ENCODE peak calls at places on chromosomes 7 and 10, in nine cellular contexts. J is HCT116, T is thyroid gland, G is sigmoid colon, S is tibial nerve, D is Peyer's patch, Z is A549, C is suprapubic skin, V is K562. R is an unnamed sample. For H3K4me1, the result is how much of the 10 kb centered on the place peaks cover.

GRCh38 chr10:91163709-91164474 is 56.6 kb upstream of the PCGF5 start:
- DNase-seq in T (peak), J (peak), G (peak), V (peak), Z (peak), D (peak), S (peak), C (peak), R (peak)

GRCh38 chr10:19200211-19200610 is 151.6 kb downstream of the MALRD1 start:
- DNase-seq in T (no peak), G (no peak), J (no peak), S (no peak), V (no peak), C (no peak), D (no peak), Z (no peak), R (no peak)

GRCh38 chr7:25857376-25858067 is 294.5 kb upstream of the NFE2L3 start:
- DNase-seq in Z (peak), S (no peak), C (no peak), D (peak), T (no peak), J (no peak), G (peak), V (peak), R (no peak)

GRCh38 chr7:47253650-47254080 is 328.2 kb downstream of the TNS3 start:
- DNase-seq in J (peak), S (no peak), D (no peak), V (peak), G (peak), T (peak), Z (peak), C (no peak), R (peak)

GRCh38 chr7:85090138-85090537 is 96.7 kb downstream of the SEMA3D start:
- DNase-seq in Z (no peak), T (no peak), C (no peak), S (no peak), J (no peak), V (no peak), G (peak), D (no peak), R (peak)

GRCh38 chr7:120733143-120733542 is 124.8 kb downstream of the TSPAN12 start:
- DNase-seq in D (no peak), Z (peak), J (peak), G (no peak), V (no peak), S (no peak), C (no peak), T (no peak), R (no peak)

GRCh38 chr10:117720931-117721826 is 178.6 kb downstream of the EMX2 start:
- DNase-seq in J (no peak), V (no peak), T (no peak), S (no peak), D (no peak), Z (no peak), C (no peak), G (no peak), R (no peak)

GRCh38 chr10:49158915-49159314 is 25.1 kb upstream of the FAM170B start:
- DNase-seq in C (no peak), V (no peak), G (no peak), T (no peak), D (no peak), S (no peak), J (no peak), Z (no peak), R (no peak)

GRCh38 chr10:72367301-72367970 is 12.7 kb upstream of the DNAJB12 start:
- DNase-seq in C (no peak), G (no peak), Z (no peak), V (no peak), J (no peak), T (no peak), S (no peak), D (no peak), R (no peak)

GRCh38 chr10:102405632-102406031 is 10.1 kb downstream of the NFKB2 start:
- DNase-seq in C (no peak), D (no peak), G (no peak), V (no peak), S (no peak), T (no peak), J (no peak), Z (no peak), R (no peak)

GRCh38 chr10:114879541-114880158 is 58.1 kb downstream of the FHIP2A start:
- DNase-seq in C (no peak), V (peak), T (peak), D (no peak), Z (peak), S (no peak), J (peak), G (no peak), R (peak)

GRCh38 chr7:101896312-101896711 is 78.9 kb downstream of the CUX1 start:
- DNase-seq in S (no peak), J (no peak), D (no peak), T (no peak), Z (no peak), V (no peak), C (no peak), G (no peak), R (no peak)

GRCh38 chr7:101899616-101900015 is 82.2 kb downstream of the CUX1 start:
- DNase-seq in T (peak), V (no peak), J (no peak), G (no peak), D (no peak), Z (no peak), S (no peak), C (no peak), R (no peak)

GRCh38 chr7:101901661-101902491 is 84.5 kb downstream of the CUX1 start:
- DNase-seq in S (no peak), J (no peak), Z (no peak), T (no peak), D (no peak), G (no peak), C (no peak), V (no peak), R (no peak)

GRCh38 chr7:101900103-101900502 is 82.7 kb downstream of the CUX1 start:
- DNase-seq in S (no peak), T (peak), Z (no peak), C (no peak), G (peak), J (no peak), V (no peak), D (no peak), R (peak)

GRCh38 chr7:101898019-101898575 is 80.7 kb downstream of the CUX1 start:
- DNase-seq in Z (no peak), D (no peak), S (no peak), C (no peak), G (peak), V (no peak), T (peak), J (no peak), R (no peak)
- H3K4me1 ChIP-seq in Z (under half), D (under half), S (under half), C (under half), G (half or more), V (under half), T (under half), J (under half), R (half or more)

DNA sequence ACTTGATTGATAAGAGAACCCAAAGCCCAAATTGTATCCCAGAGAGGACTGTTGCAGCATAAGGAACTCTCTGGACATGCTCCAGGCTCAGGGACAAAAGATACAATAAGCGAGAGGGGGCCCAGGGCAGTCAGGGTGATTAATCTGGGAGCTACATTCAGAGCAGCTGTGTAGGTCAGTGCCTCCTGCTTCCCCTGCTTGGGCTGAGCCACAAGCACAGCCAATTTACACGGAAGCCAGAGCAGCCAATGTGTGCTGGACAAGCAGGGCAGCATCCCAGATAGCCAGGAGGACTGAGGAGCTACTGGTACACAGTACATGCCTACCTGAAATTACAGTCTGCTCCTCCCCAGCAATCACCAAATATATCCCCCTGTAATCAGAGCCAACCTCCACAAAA is 24.3 kb downstream of the MYPN start:
- DNase-seq in Z (no peak), G (no peak), J (no peak), T (no peak), V (no peak), S (no peak), D (no peak), C (no peak), R (peak)
- TF ChIP-seq POLR2A in Z (no peak), G (no peak), J (no peak), T (no peak), V (no peak), S (no peak), D (no peak), C (no peak), R (no peak)

GRCh38 chr7:94396044-94396443 is 1.3 kb downstream of the COL1A2 start:
- DNase-seq in C (no peak), D (no peak), T (no peak), Z (no peak), S (no peak), V (peak), J (no peak), G (no peak), R (no peak)

GRCh38 chr7:94394058-94394398 is 667 bp upstream of the COL1A2 start:
- DNase-seq in V (peak), D (no peak), C (peak), Z (no peak), S (no peak), T (peak), G (peak), J (no peak), R (peak)

GRCh38 chr7:94395141-94396041 is 696 bp downstream of the COL1A2 start:
- DNase-seq in D (no peak), V (peak), G (peak), T (peak), C (no peak), Z (peak), J (peak), S (peak), R (peak)

GRCh38 chr7:94393251-94393758 is 1.4 kb upstream of the COL1A2 start:
- DNase-seq in T (no peak), V (no peak), J (no peak), D (no peak), G (no peak), S (peak), C (no peak), Z (no peak), R (no peak)

GRCh38 chr7:94394399-94395140 is at the start of gene COL1A2:
- DNase-seq in D (peak), J (no peak), V (no peak), G (peak), C (peak), S (peak), Z (no peak), T (peak), R (peak)
- H3K27ac ChIP-seq in D (peak), J (no peak), V (no peak), G (peak), C (peak), S (peak), Z (peak), T (peak), R (peak)

GRCh38 chr7:71538210-71538609 is 406.3 kb downstream of the GALNT17 start:
- DNase-seq in J (no peak), S (no peak), T (peak), G (no peak), D (no peak), Z (no peak), C (no peak), V (no peak), R (no peak)
- H3K4me1 ChIP-seq in J (under half), S (under half), T (under half), G (under half), D (under half), Z (under half), C (under half), V (under half), R (under half)

GRCh38 chr10:100106865-100107264 is 25.2 kb upstream of the CPN1 start:
- DNase-seq in C (no peak), V (no peak), S (no peak), Z (no peak), G (no peak), J (no peak), T (no peak), D (no peak), R (no peak)

GRCh38 chr10:100103581-100103980 is 21.9 kb upstream of the CPN1 start:
- DNase-seq in C (no peak), G (no peak), V (no peak), T (no peak), J (no peak), S (no peak), Z (no peak), D (no peak), R (no peak)

GRCh38 chr10:100101526-100102076 is 19.9 kb upstream of the CPN1 start:
- DNase-seq in T (no peak), Z (no peak), C (no peak), V (no peak), J (no peak), G (no peak), S (no peak), D (no peak), R (no peak)

GRCh38 chr10:100104300-100104699 is 22.6 kb upstream of the CPN1 start:
- DNase-seq in D (no peak), J (no peak), C (no peak), V (no peak), Z (no peak), S (no peak), G (no peak), T (no peak), R (no peak)

DNA sequence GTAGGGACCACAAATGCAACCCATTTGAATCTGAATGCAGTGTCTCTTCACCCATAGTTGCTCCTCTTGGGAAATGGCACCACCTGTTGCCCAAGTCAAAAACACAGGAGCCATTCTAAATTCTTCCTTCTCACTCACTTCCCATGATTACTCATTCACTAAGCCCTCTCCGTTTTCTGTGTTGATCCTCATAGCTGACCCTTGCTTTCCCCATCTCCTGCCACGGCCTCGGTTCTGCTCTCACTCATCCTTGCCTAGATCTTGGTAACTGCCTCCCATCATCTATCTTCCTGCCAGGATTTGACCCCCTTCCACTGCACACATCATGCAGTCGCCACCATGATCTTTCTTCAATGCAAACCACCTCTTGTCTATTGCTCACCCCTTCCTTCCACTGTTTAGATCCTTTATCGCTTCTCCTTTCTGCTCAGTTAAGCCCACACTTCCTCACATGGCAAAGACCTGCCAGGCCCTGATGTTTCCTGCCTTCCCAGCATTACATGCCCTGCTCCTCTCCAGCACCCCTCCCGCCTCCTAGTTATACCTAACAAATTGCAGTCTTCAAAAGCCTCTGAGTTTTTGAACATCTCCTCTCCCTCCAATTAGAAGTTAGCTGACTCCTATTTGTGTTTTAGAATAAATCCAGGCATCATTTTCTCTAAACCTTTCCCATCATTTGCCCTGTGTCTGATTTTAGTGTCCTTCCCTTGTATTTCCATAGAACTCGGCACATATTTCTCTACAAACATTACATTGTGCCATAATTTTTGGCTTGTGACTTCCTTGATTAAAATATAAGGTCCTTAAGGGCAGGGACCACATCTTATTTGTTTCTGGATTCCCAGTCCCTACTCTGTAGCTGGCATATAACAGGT is 19.2 kb upstream of the CPN1 start:
- DNase-seq in J (peak), C (no peak), G (no peak), S (no peak), Z (peak), V (no peak), T (no peak), D (no peak), R (no peak)
- TF ChIP-seq POLR2A in J (no peak), C (no peak), G (no peak), S (no peak), Z (no peak), V (no peak), T (no peak), D (no peak), R (no peak)

GRCh38 chr7:45160374-45160773 is 2.8 kb downstream of the RAMP3 start:
- DNase-seq in C (peak), V (no peak), T (no peak), J (no peak), D (no peak), S (no peak), Z (no peak), G (peak), R (peak)
- H3K27ac ChIP-seq in C (no peak), V (no peak), T (peak), J (no peak), D (no peak), S (no peak), Z (no peak), G (no peak), R (peak)